ENCODE peak calls at places on chromosomes 4 and X, in six cellular contexts. One of them, this sample, is unnamed.

GRCh38 chr4:72701987-72702819 is 133.2 kb upstream of the ADAMTS3 start:
- DNase-seq in DMS79 treated with DMSO at 0.1 percent for 48 hours: no peak
- DNase-seq in smooth muscle cell of the brain vasculature: peak
- DNase-seq in effector memory CD8-positive, alpha-beta T cell: no peak
- DNase-seq in putamen: peak
- DNase-seq in activated CD4-positive, alpha-beta T cell treated with anti-CD3 and anti-CD28 coated beads for 36 hours: peak
- DNase-seq in this sample: peak

GRCh38 chrX:110103344-110103743 is 100.4 kb downstream of the TMEM164 start:
- DNase-seq in smooth muscle cell of the brain vasculature: no peak
- DNase-seq in putamen: no peak
- DNase-seq in effector memory CD8-positive, alpha-beta T cell: no peak
- DNase-seq in activated CD4-positive, alpha-beta T cell treated with anti-CD3 and anti-CD28 coated beads for 36 hours: no peak
- DNase-seq in DMS79 treated with DMSO at 0.1 percent for 48 hours: no peak
- DNase-seq in this sample: no peak

GRCh38 chr4:87973283-87974169 is 2.0 kb upstream of the SPP1 start:
- DNase-seq in activated CD4-positive, alpha-beta T cell treated with anti-CD3 and anti-CD28 coated beads for 36 hours: peak
- DNase-seq in DMS79 treated with DMSO at 0.1 percent for 48 hours: peak
- DNase-seq in effector memory CD8-positive, alpha-beta T cell: peak
- DNase-seq in smooth muscle cell of the brain vasculature: peak
- DNase-seq in putamen: peak
- DNase-seq in this sample: peak

GRCh38 chrX:110417128-110417527 is 58.5 kb downstream of the RTL9 start:
- DNase-seq in DMS79 treated with DMSO at 0.1 percent for 48 hours: no peak
- DNase-seq in effector memory CD8-positive, alpha-beta T cell: no peak
- DNase-seq in putamen: no peak
- DNase-seq in activated CD4-positive, alpha-beta T cell treated with anti-CD3 and anti-CD28 coated beads for 36 hours: no peak
- DNase-seq in smooth muscle cell of the brain vasculature: no peak
- DNase-seq in this sample: no peak

GRCh38 chrX:17440836-17441235 is 65.8 kb downstream of the NHS start:
- DNase-seq in smooth muscle cell of the brain vasculature: no peak
- DNase-seq in DMS79 treated with DMSO at 0.1 percent for 48 hours: no peak
- DNase-seq in activated CD4-positive, alpha-beta T cell treated with anti-CD3 and anti-CD28 coated beads for 36 hours: no peak
- DNase-seq in effector memory CD8-positive, alpha-beta T cell: no peak
- DNase-seq in putamen: no peak
- DNase-seq in this sample: no peak

GRCh38 chr4:31995943-31996901 is 1276.1 kb downstream of the PCDH7 start:
- DNase-seq in activated CD4-positive, alpha-beta T cell treated with anti-CD3 and anti-CD28 coated beads for 36 hours: no peak
- DNase-seq in effector memory CD8-positive, alpha-beta T cell: no peak
- DNase-seq in DMS79 treated with DMSO at 0.1 percent for 48 hours: no peak
- DNase-seq in putamen: no peak
- DNase-seq in smooth muscle cell of the brain vasculature: no peak
- DNase-seq in this sample: no peak

GRCh38 chr4:144710526-144710912 is 64.6 kb downstream of the HHIP start:
- DNase-seq in effector memory CD8-positive, alpha-beta T cell: no peak
- DNase-seq in smooth muscle cell of the brain vasculature: no peak
- DNase-seq in putamen: no peak
- DNase-seq in DMS79 treated with DMSO at 0.1 percent for 48 hours: no peak
- DNase-seq in activated CD4-positive, alpha-beta T cell treated with anti-CD3 and anti-CD28 coated beads for 36 hours: no peak
- DNase-seq in this sample: peak

GRCh38 chr4:122003335-122003734 is 51.5 kb upstream of the TRPC3 start:
- DNase-seq in effector memory CD8-positive, alpha-beta T cell: peak
- DNase-seq in DMS79 treated with DMSO at 0.1 percent for 48 hours: no peak
- DNase-seq in activated CD4-positive, alpha-beta T cell treated with anti-CD3 and anti-CD28 coated beads for 36 hours: peak
- DNase-seq in smooth muscle cell of the brain vasculature: no peak
- DNase-seq in putamen: no peak
- DNase-seq in this sample: peak

GRCh38 chr4:141077611-141078225 is 55.6 kb downstream of the RNF150 start:
- DNase-seq in DMS79 treated with DMSO at 0.1 percent for 48 hours: no peak
- DNase-seq in effector memory CD8-positive, alpha-beta T cell: no peak
- DNase-seq in smooth muscle cell of the brain vasculature: no peak
- DNase-seq in activated CD4-positive, alpha-beta T cell treated with anti-CD3 and anti-CD28 coated beads for 36 hours: no peak
- DNase-seq in putamen: no peak
- DNase-seq in this sample: no peak

GRCh38 chr4:8205749-8206611 is 6.9 kb downstream of the SH3TC1 start:
- DNase-seq in DMS79 treated with DMSO at 0.1 percent for 48 hours: peak
- DNase-seq in putamen: no peak
- DNase-seq in activated CD4-positive, alpha-beta T cell treated with anti-CD3 and anti-CD28 coated beads for 36 hours: no peak
- DNase-seq in smooth muscle cell of the brain vasculature: no peak
- DNase-seq in effector memory CD8-positive, alpha-beta T cell: no peak
- DNase-seq in this sample: peak

GRCh38 chr4:187569871-187570270 is 425.7 kb upstream of the ZFP42 start:
- DNase-seq in putamen: no peak
- DNase-seq in smooth muscle cell of the brain vasculature: no peak
- DNase-seq in activated CD4-positive, alpha-beta T cell treated with anti-CD3 and anti-CD28 coated beads for 36 hours: no peak
- DNase-seq in DMS79 treated with DMSO at 0.1 percent for 48 hours: no peak
- DNase-seq in effector memory CD8-positive, alpha-beta T cell: no peak
- DNase-seq in this sample: no peak

GRCh38 chrX:109855501-109855900 is 122.4 kb upstream of the ACSL4 start:
- DNase-seq in putamen: no peak
- DNase-seq in effector memory CD8-positive, alpha-beta T cell: no peak
- DNase-seq in DMS79 treated with DMSO at 0.1 percent for 48 hours: no peak
- DNase-seq in smooth muscle cell of the brain vasculature: no peak
- DNase-seq in activated CD4-positive, alpha-beta T cell treated with anti-CD3 and anti-CD28 coated beads for 36 hours: no peak
- DNase-seq in this sample: no peak

GRCh38 chrX:72208126-72208525 is 26.6 kb downstream of the PIN4 start:
- DNase-seq in DMS79 treated with DMSO at 0.1 percent for 48 hours: no peak
- DNase-seq in smooth muscle cell of the brain vasculature: no peak
- DNase-seq in effector memory CD8-positive, alpha-beta T cell: no peak
- DNase-seq in putamen: no peak
- DNase-seq in activated CD4-positive, alpha-beta T cell treated with anti-CD3 and anti-CD28 coated beads for 36 hours: no peak
- DNase-seq in this sample: no peak

GRCh38 chrX:13428055-13428786 is 108.4 kb upstream of the ATXN3L start:
- DNase-seq in activated CD4-positive, alpha-beta T cell treated with anti-CD3 and anti-CD28 coated beads for 36 hours: peak
- DNase-seq in DMS79 treated with DMSO at 0.1 percent for 48 hours: no peak
- DNase-seq in smooth muscle cell of the brain vasculature: peak
- DNase-seq in putamen: no peak
- DNase-seq in effector memory CD8-positive, alpha-beta T cell: peak
- DNase-seq in this sample: no peak

GRCh38 chr4:177159600-177159999 is 150.1 kb upstream of the NEIL3 start:
- DNase-seq in DMS79 treated with DMSO at 0.1 percent for 48 hours: no peak
- DNase-seq in smooth muscle cell of the brain vasculature: no peak
- DNase-seq in effector memory CD8-positive, alpha-beta T cell: no peak
- DNase-seq in activated CD4-positive, alpha-beta T cell treated with anti-CD3 and anti-CD28 coated beads for 36 hours: no peak
- DNase-seq in putamen: no peak
- DNase-seq in this sample: no peak

GRCh38 chr4:37471971-37472370 is 214.2 kb downstream of the RELL1 start:
- DNase-seq in DMS79 treated with DMSO at 0.1 percent for 48 hours: no peak
- DNase-seq in smooth muscle cell of the brain vasculature: no peak
- DNase-seq in activated CD4-positive, alpha-beta T cell treated with anti-CD3 and anti-CD28 coated beads for 36 hours: no peak
- DNase-seq in putamen: peak
- DNase-seq in effector memory CD8-positive, alpha-beta T cell: no peak
- DNase-seq in this sample: no peak

GRCh38 chr4:24862073-24862751 is 50.6 kb downstream of the CCDC149 start:
- DNase-seq in effector memory CD8-positive, alpha-beta T cell: no peak
- DNase-seq in DMS79 treated with DMSO at 0.1 percent for 48 hours: no peak
- DNase-seq in activated CD4-positive, alpha-beta T cell treated with anti-CD3 and anti-CD28 coated beads for 36 hours: no peak
- DNase-seq in putamen: no peak
- DNase-seq in smooth muscle cell of the brain vasculature: no peak
- DNase-seq in this sample: no peak

GRCh38 chr4:124631760-124632159 is 80.8 kb downstream of the ANKRD50 start:
- DNase-seq in putamen: no peak
- DNase-seq in DMS79 treated with DMSO at 0.1 percent for 48 hours: no peak
- DNase-seq in activated CD4-positive, alpha-beta T cell treated with anti-CD3 and anti-CD28 coated beads for 36 hours: peak
- DNase-seq in smooth muscle cell of the brain vasculature: peak
- DNase-seq in effector memory CD8-positive, alpha-beta T cell: no peak
- DNase-seq in this sample: no peak

GRCh38 chr4:181137351-181137750 is 1105.9 kb upstream of the TENM3 start:
- DNase-seq in activated CD4-positive, alpha-beta T cell treated with anti-CD3 and anti-CD28 coated beads for 36 hours: no peak
- DNase-seq in smooth muscle cell of the brain vasculature: no peak
- DNase-seq in DMS79 treated with DMSO at 0.1 percent for 48 hours: no peak
- DNase-seq in effector memory CD8-positive, alpha-beta T cell: no peak
- DNase-seq in putamen: no peak
- DNase-seq in this sample: no peak

GRCh38 chr4:140363558-140363957 is 9.9 kb upstream of the SCOC start:
- DNase-seq in activated CD4-positive, alpha-beta T cell treated with anti-CD3 and anti-CD28 coated beads for 36 hours: no peak
- DNase-seq in effector memory CD8-positive, alpha-beta T cell: no peak
- DNase-seq in smooth muscle cell of the brain vasculature: no peak
- DNase-seq in DMS79 treated with DMSO at 0.1 percent for 48 hours: peak
- DNase-seq in putamen: no peak
- DNase-seq in this sample: peak

GRCh38 chrX:3815896-3816664 is 102.6 kb upstream of the PRKX start:
- DNase-seq in effector memory CD8-positive, alpha-beta T cell: peak
- DNase-seq in activated CD4-positive, alpha-beta T cell treated with anti-CD3 and anti-CD28 coated beads for 36 hours: peak
- DNase-seq in putamen: peak
- DNase-seq in smooth muscle cell of the brain vasculature: peak
- DNase-seq in DMS79 treated with DMSO at 0.1 percent for 48 hours: peak
- DNase-seq in this sample: peak